ENCODE peak calls at places on chromosomes 7 and 10, in eight cellular contexts. R is PC-3; S is naive thymus-derived CD4-positive, alpha-beta T cell; Q is mesendoderm; D is right atrium auricular region; M is Jurkat, Clone E6-1; A is effector memory CD4-positive, alpha-beta T cell; G is cardiac muscle cell. O is an unnamed sample.

GRCh38 chr7:7772385-7772784 is 54.0 kb upstream of the RPA3 start:
- DNase-seq in M (peak), D (no peak), R (no peak), A (no peak), Q (no peak), S (no peak), G (no peak), O (peak)

GRCh38 chr10:16809074-16809718 is 8.0 kb downstream of the RSU1 start:
- DNase-seq in G (peak), A (no peak), Q (peak), D (no peak), M (no peak), R (peak), S (no peak), O (peak)

GRCh38 chr10:3125527-3126170 is 46.9 kb downstream of the PITRM1 start:
- DNase-seq in A (no peak), G (no peak), D (no peak), S (no peak), Q (no peak), M (no peak), R (no peak), O (no peak)

GRCh38 chr7:50309130-50309478 is 4.6 kb downstream of the IKZF1 start:
- DNase-seq in M (peak), S (no peak), R (no peak), D (no peak), A (no peak), Q (no peak), G (no peak), O (no peak)

GRCh38 chr10:129285459-129285858 is 181.6 kb upstream of the MGMT start:
- DNase-seq in S (no peak), M (no peak), Q (no peak), A (no peak), R (no peak), D (no peak), G (no peak), O (no peak)

GRCh38 chr7:102326156-102326914 is 29.9 kb downstream of the SPDYE6 start:
- DNase-seq in M (no peak), G (no peak), R (no peak), S (no peak), D (no peak), A (no peak), Q (no peak), O (no peak)

GRCh38 chr7:12642539-12642938 is 44.9 kb upstream of the ARL4A start:
- DNase-seq in A (no peak), D (no peak), G (no peak), M (no peak), R (no peak), Q (no peak), S (no peak), O (no peak)

GRCh38 chr10:110600487-110601101 is 33.1 kb downstream of the SMC3 start:
- DNase-seq in S (no peak), D (no peak), R (peak), G (peak), M (peak), A (no peak), Q (peak), O (peak)

GRCh38 chr10:133276435-133277201 is at the start of gene ADAM8:
- DNase-seq in G (no peak), S (peak), A (peak), R (peak), D (no peak), M (no peak), Q (peak), O (peak)

GRCh38 chr10:6833458-6834011 is 253.5 kb upstream of the PRKCQ start:
- DNase-seq in D (no peak), G (no peak), M (no peak), A (no peak), S (no peak), Q (no peak), R (no peak), O (no peak)

GRCh38 chr7:45078199-45078681 is 10.5 kb downstream of the NACAD start:
- DNase-seq in M (no peak), A (no peak), Q (no peak), D (no peak), G (no peak), S (no peak), R (no peak), O (no peak)

GRCh38 chr7:11343818-11344413 is 370.2 kb downstream of the PHF14 start:
- DNase-seq in G (peak), S (no peak), M (peak), A (no peak), R (peak), Q (peak), D (no peak), O (peak)

GRCh38 chr7:20932785-20933184 is 146.1 kb upstream of the SP8 start:
- DNase-seq in S (no peak), M (no peak), A (no peak), G (no peak), Q (no peak), R (no peak), D (no peak), O (no peak)

GRCh38 chr10:35626971-35627507 is 15.1 kb downstream of the FZD8 start:
- DNase-seq in A (no peak), M (no peak), S (no peak), D (no peak), R (peak), G (peak), Q (peak), O (no peak)

GRCh38 chr10:73584737-73585136 is 6.4 kb downstream of the USP54 start:
- DNase-seq in S (no peak), D (no peak), A (no peak), G (peak), M (no peak), R (peak), Q (no peak), O (no peak)

GRCh38 chr7:50203521-50203920 is 101.0 kb upstream of the IKZF1 start:
- DNase-seq in M (no peak), Q (no peak), A (no peak), D (no peak), R (no peak), G (no peak), S (no peak), O (no peak)

GRCh38 chr10:19819419-19820033 is 3.3 kb downstream of the PLXDC2 start:
- DNase-seq in G (peak), S (no peak), D (no peak), Q (no peak), M (peak), R (peak), A (no peak), O (peak)

GRCh38 chr7:19413444-19413965 is 268.3 kb upstream of the FERD3L start:
- DNase-seq in Q (no peak), S (no peak), A (no peak), G (no peak), R (no peak), M (no peak), D (no peak), O (no peak)

GRCh38 chr7:142188159-142188558 is 69.7 kb downstream of the PRSS58 start:
- DNase-seq in A (no peak), R (no peak), S (no peak), Q (no peak), M (no peak), G (no peak), D (no peak), O (peak)

GRCh38 chr7:140079121-140079536 is 16.4 kb upstream of the PARP12 start:
- DNase-seq in S (no peak), Q (peak), G (peak), M (no peak), D (no peak), R (peak), A (no peak), O (no peak)

GRCh38 chr7:53993205-53993604 is 549.0 kb upstream of the VSTM2A start:
- DNase-seq in Q (no peak), D (no peak), A (no peak), S (no peak), R (no peak), G (no peak), M (no peak), O (no peak)

GRCh38 chr10:6069101-6069931 is 7.1 kb upstream of the IL2RA start:
- DNase-seq in G (no peak), D (no peak), M (no peak), Q (no peak), A (no peak), R (no peak), S (no peak), O (no peak)

GRCh38 chr10:112374724-112375541 is 1.0 kb downstream of the ACSL5 start:
- DNase-seq in G (peak), Q (peak), R (no peak), S (peak), A (no peak), M (no peak), D (no peak), O (peak)

GRCh38 chr7:156095908-156096539 is 283.8 kb upstream of the SHH start:
- DNase-seq in D (no peak), G (no peak), Q (no peak), A (no peak), M (peak), R (no peak), S (no peak), O (no peak)

GRCh38 chr7:620052-620451 is 100.4 kb upstream of the PDGFA start:
- DNase-seq in A (no peak), G (peak), S (no peak), M (no peak), Q (peak), R (peak), D (no peak), O (no peak)

GRCh38 chr7:55534262-55534915 is 37.9 kb downstream of the VOPP1 start:
- DNase-seq in G (peak), A (peak), Q (no peak), R (peak), S (no peak), D (no peak), M (peak), O (peak)

GRCh38 chr10:784759-785538 is 95.5 kb upstream of the DIP2C start:
- DNase-seq in G (peak), M (no peak), R (peak), A (no peak), Q (peak), S (no peak), D (peak), O (no peak)

GRCh38 chr10:125158528-125159485 is 1.6 kb downstream of the CTBP2 start:
- DNase-seq in A (no peak), M (no peak), D (peak), S (no peak), Q (no peak), G (peak), R (peak), O (no peak)

GRCh38 chr10:123146013-123146891 is 1.7 kb upstream of the HMX2 start:
- DNase-seq in S (no peak), G (no peak), M (no peak), D (no peak), A (no peak), R (no peak), Q (no peak), O (no peak)

GRCh38 chr7:2110586-2111396 is 122.0 kb downstream of the MAD1L1 start:
- DNase-seq in Q (no peak), D (no peak), M (no peak), A (no peak), G (peak), R (no peak), S (no peak), O (no peak)

GRCh38 chr7:2108501-2109250 is 124.1 kb downstream of the MAD1L1 start:
- DNase-seq in D (no peak), S (no peak), M (no peak), A (no peak), G (no peak), Q (peak), R (no peak), O (no peak)

GRCh38 chr7:2107386-2108085 is 125.2 kb downstream of the MAD1L1 start:
- DNase-seq in R (no peak), G (no peak), D (no peak), S (no peak), A (no peak), M (no peak), Q (no peak), O (no peak)

GRCh38 chr7:2109936-2110585 is 122.7 kb downstream of the MAD1L1 start:
- DNase-seq in G (peak), D (no peak), Q (peak), R (peak), A (no peak), M (no peak), S (no peak), O (peak)

GRCh38 chr7:2109251-2109935 is 123.4 kb downstream of the MAD1L1 start:
- DNase-seq in S (no peak), D (no peak), A (no peak), Q (no peak), G (no peak), R (no peak), M (no peak), O (no peak)
- H3K4me3 ChIP-seq in S (no peak), D (no peak), A (no peak), Q (no peak), G (no peak), R (peak), M (no peak), O (no peak)

DNA sequence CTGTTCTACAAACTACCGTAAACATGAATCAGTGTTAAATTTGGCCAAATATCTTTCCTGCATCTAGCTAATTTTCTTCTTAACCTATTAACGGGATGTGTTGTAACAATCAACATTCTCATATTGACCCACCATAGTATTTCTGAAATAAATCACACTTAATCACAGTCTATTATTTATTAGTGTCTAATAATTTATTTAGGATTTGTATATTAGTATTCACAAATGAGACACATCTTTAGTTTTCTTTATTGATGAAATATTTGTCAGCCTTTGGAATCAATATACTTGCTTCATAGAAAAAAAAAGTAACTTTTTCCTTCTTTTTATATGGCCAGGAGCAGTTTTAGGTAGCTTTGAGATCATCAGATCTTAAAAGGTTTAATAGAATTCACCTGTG is 4.6 kb downstream of the GIMAP7 start:
- DNase-seq in Q (no peak), D (no peak), M (no peak), A (no peak), R (no peak), S (no peak), G (no peak), O (no peak)
- H3K4me3 ChIP-seq in Q (no peak), D (peak), M (no peak), A (peak), R (no peak), S (peak), G (no peak), O (no peak)

DNA sequence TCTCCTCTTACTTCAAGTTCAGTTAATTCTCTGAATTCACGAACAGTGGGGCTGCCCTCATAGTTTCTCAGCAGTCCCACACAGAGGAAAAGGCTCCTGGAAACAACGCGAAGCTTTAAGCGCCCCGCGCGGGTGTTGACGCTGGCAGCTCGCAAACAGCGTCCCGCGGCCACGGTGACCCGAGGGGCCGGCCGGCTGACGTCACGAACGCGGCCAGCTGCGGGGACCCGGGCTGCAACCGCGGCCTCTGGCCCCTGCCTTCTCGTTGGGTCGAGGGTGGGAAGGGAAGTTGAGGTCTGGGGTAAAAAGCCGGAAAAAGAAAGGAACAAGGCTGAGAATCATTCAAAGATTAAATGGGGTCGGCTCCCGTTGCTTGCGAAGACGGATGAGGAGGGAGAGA is 7.2 kb upstream of the FEZF1 start:
- DNase-seq in Q (peak), S (no peak), D (no peak), G (no peak), A (no peak), R (no peak), M (no peak), O (no peak)
- H3K4me3 ChIP-seq in Q (no peak), S (no peak), D (no peak), G (peak), A (no peak), R (no peak), M (no peak), O (no peak)

GRCh38 chr10:102133373-102134195 is 744 bp downstream of the PPRC1 start:
- DNase-seq in G (peak), Q (peak), D (no peak), R (peak), S (no peak), M (peak), A (no peak), O (peak)

GRCh38 chr10:102132563-102133372 is at the start of gene PPRC1:
- DNase-seq in Q (peak), D (peak), M (peak), S (peak), R (peak), G (peak), A (peak), O (peak)

GRCh38 chr10:102131286-102132170 is 1.3 kb upstream of the PPRC1 start:
- DNase-seq in S (no peak), Q (no peak), D (no peak), R (peak), A (no peak), M (no peak), G (no peak), O (no peak)

GRCh38 chr10:102134416-102134815 is 1.6 kb downstream of the PPRC1 start:
- DNase-seq in R (no peak), M (no peak), A (no peak), D (no peak), S (no peak), Q (no peak), G (no peak), O (no peak)

DNA sequence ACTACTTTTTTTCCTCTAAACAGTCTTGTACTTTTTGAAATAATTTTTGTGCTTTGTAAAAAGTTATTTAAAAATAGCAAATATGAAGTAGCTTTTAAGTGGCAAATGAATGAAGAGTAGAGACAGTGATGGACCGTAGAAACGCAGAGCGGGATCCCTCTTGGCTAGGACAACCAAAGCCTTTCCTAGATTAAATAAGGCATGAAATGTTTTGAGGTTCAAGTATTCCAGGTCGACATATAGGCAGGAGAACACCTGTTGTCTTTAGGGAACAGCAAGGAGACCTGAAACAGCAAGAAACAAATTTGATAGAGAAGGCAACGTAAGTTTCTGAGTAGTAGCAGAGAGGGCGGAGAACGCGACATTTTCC is 662 bp upstream of the PPRC1 start:
- DNase-seq in D (no peak), Q (no peak), G (no peak), S (no peak), A (no peak), R (no peak), M (no peak), O (no peak)
- H3K4me3 ChIP-seq in D (no peak), Q (no peak), G (peak), S (peak), A (no peak), R (peak), M (peak), O (peak)

DNA sequence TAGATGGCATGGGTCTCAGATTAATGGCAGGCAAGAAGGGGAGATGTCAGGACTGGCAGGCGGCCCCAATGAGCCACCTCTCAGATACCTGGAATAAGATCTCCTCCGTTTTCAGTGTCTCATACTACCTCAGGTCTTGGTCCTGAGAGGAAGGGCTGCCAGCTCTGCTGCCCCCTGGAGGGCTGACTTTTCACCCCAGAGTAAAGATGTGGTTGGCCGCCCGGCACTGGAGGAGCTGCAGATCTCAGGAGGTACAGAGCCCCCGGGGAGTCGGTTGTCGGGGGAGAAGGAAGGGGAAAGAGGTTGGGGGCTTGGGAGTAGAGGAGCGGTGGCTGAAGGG is 642 bp upstream of the COL13A1 start:
- DNase-seq in M (no peak), Q (peak), D (peak), S (no peak), A (no peak), G (peak), R (peak), O (peak)
- H3K4me3 ChIP-seq in M (no peak), Q (peak), D (peak), S (no peak), A (no peak), G (peak), R (peak), O (no peak)

DNA sequence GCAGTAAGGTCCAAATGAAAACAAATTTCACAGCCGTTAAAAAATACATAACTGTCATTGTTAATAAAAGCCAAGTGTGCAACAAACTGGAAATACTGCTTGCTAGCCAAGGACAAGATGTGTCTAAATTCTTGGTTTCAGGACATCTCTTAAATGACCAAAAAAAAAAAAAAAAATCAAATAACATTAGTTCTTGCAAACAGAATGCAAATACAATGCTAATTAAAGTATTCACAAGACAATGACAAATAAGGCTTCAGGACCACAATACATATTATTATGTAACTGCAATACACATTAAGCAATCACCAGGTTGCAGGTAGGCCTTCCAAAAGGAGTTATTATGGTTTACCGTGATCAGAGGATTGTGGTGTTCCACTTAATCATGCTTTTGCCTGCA is 3.6 kb downstream of the ARHGAP21 start:
- DNase-seq in M (no peak), S (no peak), R (no peak), D (no peak), G (no peak), A (no peak), Q (no peak), O (no peak)
- H3K4me3 ChIP-seq in M (no peak), S (no peak), R (peak), D (peak), G (peak), A (no peak), Q (no peak), O (no peak)

GRCh38 chr7:34308595-34308994 is 349.4 kb upstream of the NPSR1 start:
- DNase-seq in D (no peak), S (no peak), A (no peak), Q (no peak), R (no peak), M (no peak), G (no peak), O (no peak)
- H3K4me3 ChIP-seq in D (no peak), S (no peak), A (no peak), Q (no peak), R (no peak), M (no peak), G (no peak), O (no peak)

GRCh38 chr10:96616961-96617360 is 30.1 kb upstream of the TM9SF3 start:
- DNase-seq in M (no peak), R (no peak), D (no peak), Q (no peak), A (no peak), S (no peak), G (no peak), O (no peak)

GRCh38 chr10:96622330-96622729 is 35.5 kb upstream of the TM9SF3 start:
- DNase-seq in R (no peak), Q (no peak), G (no peak), S (no peak), M (no peak), A (no peak), D (no peak), O (no peak)

GRCh38 chr10:96619120-96619519 is 32.3 kb upstream of the TM9SF3 start:
- DNase-seq in R (no peak), D (no peak), S (no peak), G (peak), Q (peak), M (no peak), A (no peak), O (no peak)

GRCh38 chr10:96619803-96620773 is 33.3 kb upstream of the TM9SF3 start:
- DNase-seq in M (no peak), G (peak), D (no peak), S (no peak), Q (no peak), A (no peak), R (peak), O (no peak)

GRCh38 chr10:96618648-96619047 is 31.8 kb upstream of the TM9SF3 start:
- DNase-seq in R (no peak), M (no peak), S (no peak), Q (no peak), G (peak), D (no peak), A (no peak), O (no peak)
- H3K4me3 ChIP-seq in R (no peak), M (no peak), S (no peak), Q (no peak), G (no peak), D (no peak), A (no peak), O (no peak)